ENCODE peak calls at places on chromosomes 1 and 21, in four cellular contexts. B, S, J and H are unnamed samples.

GRCh38 chr1:37890378-37891014 is 31.1 kb upstream of the MTF1 start:
- DNase-seq in B (peak), S (no peak), J (no peak), H (no peak)

GRCh38 chr1:194081444-194081843 is 895.0 kb upstream of the B3GALT2 start:
- DNase-seq in B (no peak), S (no peak), J (no peak), H (no peak)

GRCh38 chr21:14600569-14601308 is 54.6 kb upstream of the SAMSN1 start:
- DNase-seq in B (no peak), S (no peak), J (no peak), H (no peak)

GRCh38 chr1:21665711-21666571 is 3.2 kb downstream of the RAP1GAP start:
- DNase-seq in B (no peak), S (no peak), J (peak), H (no peak)

GRCh38 chr21:41834252-41834925 is 44.8 kb downstream of the PRDM15 start:
- DNase-seq in B (no peak), S (no peak), J (no peak), H (no peak)

GRCh38 chr1:35369922-35370671 is 101.6 kb downstream of the ZMYM4 start:
- DNase-seq in B (peak), S (no peak), J (peak), H (no peak)

GRCh38 chr1:213154056-213154677 is 103.1 kb downstream of the RPS6KC1 start:
- DNase-seq in B (no peak), S (no peak), J (peak), H (no peak)

GRCh38 chr21:17514124-17514481 is 1.3 kb downstream of the CXADR start:
- DNase-seq in B (peak), S (peak), J (no peak), H (peak)

GRCh38 chr1:248847181-248847955 is 9.3 kb downstream of the ZNF672 start:
- DNase-seq in B (no peak), S (no peak), J (no peak), H (no peak)

GRCh38 chr1:167635233-167635648 is 5.2 kb downstream of the RCSD1 start:
- DNase-seq in B (peak), S (peak), J (no peak), H (no peak)

GRCh38 chr1:201481761-201482493 is 12.9 kb upstream of the PHLDA3 start:
- DNase-seq in B (peak), S (peak), J (peak), H (no peak)

GRCh38 chr1:151009206-151009587 is 948 bp downstream of the PRUNE1 start:
- DNase-seq in B (peak), S (no peak), J (no peak), H (no peak)

GRCh38 chr21:42853621-42854020 is 25.7 kb downstream of the WDR4 start:
- DNase-seq in B (no peak), S (no peak), J (no peak), H (no peak)

GRCh38 chr1:206839857-206840256 is 25.6 kb upstream of the IL20 start:
- DNase-seq in B (peak), S (no peak), J (no peak), H (no peak)

GRCh38 chr1:194268839-194269238 is 1082.4 kb upstream of the B3GALT2 start:
- DNase-seq in B (no peak), S (peak), J (no peak), H (peak)

GRCh38 chr1:19814244-19814661 is 830 bp downstream of the RNF186 start:
- DNase-seq in B (no peak), S (no peak), J (no peak), H (no peak)

GRCh38 chr1:55868026-55868425 is 652.9 kb upstream of the USP24 start:
- DNase-seq in B (peak), S (no peak), J (no peak), H (no peak)

GRCh38 chr1:218394416-218394815 is 49.3 kb downstream of the TGFB2 start:
- DNase-seq in B (no peak), S (no peak), J (no peak), H (no peak)

GRCh38 chr1:231044588-231044987 is 4.5 kb upstream of the FAM89A start:
- DNase-seq in B (no peak), S (no peak), J (no peak), H (no peak)

GRCh38 chr1:107483949-107484348 is 343.1 kb downstream of the NTNG1 start:
- DNase-seq in B (no peak), S (no peak), J (no peak), H (no peak)

GRCh38 chr1:6464514-6464836 is 1.5 kb downstream of the TNFRSF25 start:
- DNase-seq in B (no peak), S (no peak), J (peak), H (no peak)

GRCh38 chr1:10692401-10693021 is 103.9 kb downstream of the CASZ1 start:
- DNase-seq in B (no peak), S (no peak), J (peak), H (no peak)

GRCh38 chr1:53608071-53608470 is 130.9 kb downstream of the GLIS1 start:
- DNase-seq in B (no peak), S (no peak), J (no peak), H (no peak)

GRCh38 chr1:156627313-156627880 is 8.2 kb downstream of the HAPLN2 start:
- DNase-seq in B (peak), S (no peak), J (peak), H (peak)

GRCh38 chr1:1287288-1288110 is 7.3 kb downstream of the SCNN1D start:
- DNase-seq in B (no peak), S (no peak), J (no peak), H (no peak)

GRCh38 chr1:94803106-94803505 is 17.1 kb upstream of the SLC44A3 start:
- DNase-seq in B (no peak), S (no peak), J (no peak), H (no peak)
- H3K27ac ChIP-seq in B (no peak), S (no peak), J (peak), H (no peak)

DNA sequence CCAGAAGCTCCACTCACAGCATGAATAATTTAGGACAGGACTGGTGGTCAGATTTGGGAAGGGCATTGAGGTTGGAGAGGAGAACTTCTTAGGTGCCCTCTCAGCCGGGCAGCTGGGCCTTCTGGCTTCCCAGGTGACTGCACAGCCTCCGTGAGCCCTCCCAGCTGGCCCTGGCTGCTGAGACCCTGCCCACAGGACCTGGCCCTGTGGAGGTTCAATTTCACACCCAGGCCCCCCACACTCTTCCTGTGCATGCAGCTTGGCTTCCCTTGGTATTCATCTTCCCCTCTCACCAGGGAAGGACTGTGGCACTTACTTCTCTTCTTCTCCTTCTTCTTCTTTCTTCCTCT is 50.6 kb downstream of the NDUFS5 start:
- DNase-seq in B (no peak), S (no peak), J (no peak), H (no peak)
- H3K27ac ChIP-seq in B (no peak), S (no peak), J (peak), H (no peak)

GRCh38 chr1:28451011-28451410 is 54.8 kb upstream of the RCC1 start:
- DNase-seq in B (no peak), S (no peak), J (no peak), H (no peak)

GRCh38 chr1:28443550-28443949 is 62.3 kb upstream of the RCC1 start:
- DNase-seq in B (no peak), S (no peak), J (no peak), H (no peak)

GRCh38 chr1:28450561-28450960 is 55.3 kb upstream of the RCC1 start:
- DNase-seq in B (no peak), S (no peak), J (no peak), H (no peak)

GRCh38 chr1:28449904-28450303 is 55.9 kb upstream of the RCC1 start:
- DNase-seq in B (no peak), S (no peak), J (no peak), H (peak)

DNA sequence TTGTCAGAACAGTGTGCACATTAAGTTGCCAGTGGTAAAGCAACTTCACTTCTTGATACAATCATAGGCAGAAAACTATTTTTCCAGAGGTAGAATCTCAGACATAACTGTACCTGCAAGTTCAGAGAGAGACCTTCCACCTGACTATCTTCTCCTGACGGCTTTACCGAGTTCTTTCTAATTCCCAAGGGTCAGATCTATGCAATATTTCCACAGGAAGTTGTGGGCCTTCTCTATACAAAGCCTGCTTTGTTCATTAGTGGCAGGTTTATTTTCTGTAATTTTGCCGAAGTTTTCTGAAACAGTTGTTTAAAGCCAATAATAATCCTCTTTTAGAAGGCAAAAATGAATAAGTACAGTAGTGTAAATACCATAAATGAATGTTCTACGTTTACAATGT is 58.2 kb upstream of the RCC1 start:
- DNase-seq in B (no peak), S (no peak), J (no peak), H (no peak)
- H3K27ac ChIP-seq in B (no peak), S (no peak), J (no peak), H (no peak)

GRCh38 chr21:37059181-37059580 is 13.7 kb downstream of the PIGP start:
- DNase-seq in B (no peak), S (no peak), J (no peak), H (no peak)
- H3K27ac ChIP-seq in B (no peak), S (no peak), J (no peak), H (no peak)

GRCh38 chr21:46515109-46515508 is 56.4 kb downstream of the DIP2A start:
- DNase-seq in B (no peak), S (no peak), J (peak), H (peak)
- H3K27ac ChIP-seq in B (no peak), S (no peak), J (peak), H (no peak)

DNA sequence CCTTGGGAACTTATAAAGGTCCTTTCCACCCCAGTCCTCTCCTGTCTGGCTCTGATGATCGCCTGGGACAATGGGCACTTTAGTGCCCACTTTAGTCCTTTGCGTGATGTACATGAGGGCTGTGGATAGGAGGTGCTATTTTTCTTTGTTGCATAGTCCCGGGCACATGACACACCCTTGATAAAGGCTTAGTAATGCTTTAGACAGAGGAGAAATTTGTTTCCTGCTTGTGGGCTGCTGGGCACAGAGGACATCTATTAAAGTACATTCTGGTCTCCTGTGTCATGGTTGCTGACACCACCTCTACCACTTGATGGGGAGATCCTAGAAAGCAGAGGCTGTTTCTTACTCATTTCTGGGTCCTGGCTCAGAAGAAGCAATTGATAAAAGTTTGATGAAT is 5.4 kb upstream of the KNCN start:
- DNase-seq in B (peak), S (no peak), J (no peak), H (peak)
- H3K27ac ChIP-seq in B (no peak), S (no peak), J (peak), H (no peak)

GRCh38 chr1:8711161-8711560 is 106.3 kb downstream of the RERE start:
- DNase-seq in B (peak), S (no peak), J (no peak), H (no peak)

GRCh38 chr1:8708259-8708658 is 109.2 kb downstream of the RERE start:
- DNase-seq in B (no peak), S (no peak), J (no peak), H (no peak)

GRCh38 chr1:8716238-8716637 is 101.2 kb downstream of the RERE start:
- DNase-seq in B (no peak), S (no peak), J (no peak), H (no peak)

GRCh38 chr1:8712413-8713229 is 104.8 kb downstream of the RERE start:
- DNase-seq in B (peak), S (no peak), J (no peak), H (peak)

GRCh38 chr1:8711873-8712412 is 105.5 kb downstream of the RERE start:
- DNase-seq in B (no peak), S (no peak), J (no peak), H (no peak)
- H3K27ac ChIP-seq in B (peak), S (peak), J (peak), H (peak)

DNA sequence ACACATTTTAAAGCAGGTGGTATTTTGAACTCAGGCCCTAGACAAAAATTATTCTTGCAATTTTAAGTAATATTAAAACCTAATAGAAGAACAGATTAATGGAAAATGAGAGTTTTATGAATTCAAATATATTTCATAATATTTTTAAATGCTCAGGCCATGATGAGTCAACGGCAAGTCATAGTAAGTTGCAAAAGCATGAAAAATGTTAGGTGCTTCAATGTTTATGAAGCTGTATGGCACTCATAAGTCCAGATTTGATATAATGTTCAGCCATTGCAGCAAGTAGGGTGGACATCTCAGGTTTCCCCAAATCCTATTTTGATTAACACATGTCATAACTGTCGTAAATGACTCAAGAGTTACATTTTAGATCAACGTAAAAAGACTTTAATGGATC is 112.6 kb downstream of the GRIK1 start:
- DNase-seq in B (peak), S (no peak), J (no peak), H (no peak)
- H3K27ac ChIP-seq in B (no peak), S (no peak), J (no peak), H (no peak)

GRCh38 chr1:225466848-225467192 is 39.0 kb upstream of the LBR start:
- DNase-seq in B (no peak), S (no peak), J (no peak), H (no peak)
- H3K27ac ChIP-seq in B (no peak), S (no peak), J (peak), H (no peak)